ENCODE peak calls at places on chromosomes 7 and 10, in nine cellular contexts. U is astrocyte of the cerebellum; A is lower lobe of right lung; G is hepatocyte; K is D721Med; J is psoas muscle; N is sigmoid colon; O is activated CD8-positive, alpha-beta T cell treated with anti-CD3 and anti-CD28 coated beads for 36 hours; L is neural progenitor cell. I is an unnamed sample.

GRCh38 chr10:12631787-12632562 is 282.6 kb downstream of the CAMK1D start:
- DNase-seq in K (no peak), A (no peak), J (no peak), L (no peak), U (no peak), G (peak; percentile 69), N (no peak), O (no peak), I (no peak)

GRCh38 chr10:72800000-72800740 is 93.4 kb upstream of the OIT3 start:
- DNase-seq in U (no peak), K (no peak), G (no peak), O (no peak), A (no peak), L (no peak), N (no peak), J (no peak), I (no peak)

GRCh38 chr7:51154201-51154600 is 162.4 kb downstream of the COBL start:
- DNase-seq in N (no peak), O (no peak), K (no peak), A (no peak), U (no peak), L (no peak), J (no peak), G (no peak), I (no peak)

GRCh38 chr7:78080811-78081210 is 282.2 kb downstream of the PHTF2 start:
- DNase-seq in L (peak; percentile 20), K (no peak), U (no peak), G (no peak), N (no peak), J (no peak), O (no peak), A (no peak), I (no peak)

GRCh38 chr10:102630663-102631062 is 13.6 kb upstream of the TRIM8 start:
- DNase-seq in U (no peak), J (peak; percentile 10), O (no peak), L (no peak), K (no peak), G (peak; percentile 2), N (peak; percentile 35), A (peak; percentile 17), I (no peak)

GRCh38 chr10:77349226-77349625 is 288.4 kb downstream of the KCNMA1 start:
- DNase-seq in O (no peak), G (no peak), A (no peak), L (no peak), N (no peak), U (no peak), J (no peak), K (no peak), I (no peak)

GRCh38 chr7:35003679-35004278 is 33.5 kb downstream of the DPY19L1 start:
- DNase-seq in A (peak; percentile 80), G (peak; percentile 83), N (peak; percentile 65), O (no peak), J (no peak), L (no peak), K (no peak), U (peak; percentile 68), I (peak; percentile 42)

GRCh38 chr7:77254429-77254828 is 54.8 kb upstream of the FGL2 start:
- DNase-seq in J (no peak), G (no peak), L (no peak), A (no peak), O (no peak), N (no peak), U (no peak), K (no peak), I (no peak)

GRCh38 chr10:48800283-48800675 is 115.6 kb downstream of the WDFY4 start:
- DNase-seq in O (peak; percentile 14), G (no peak), A (no peak), J (no peak), U (no peak), K (no peak), L (no peak), N (no peak), I (no peak)

GRCh38 chr7:69049341-69049740 is 548.9 kb upstream of the AUTS2 start:
- DNase-seq in A (no peak), G (no peak), J (no peak), N (no peak), L (no peak), U (no peak), K (no peak), O (no peak), I (no peak)

GRCh38 chr10:42963302-42963701 is 113.6 kb upstream of the RET start:
- DNase-seq in A (peak; percentile 44), U (no peak), J (no peak), O (no peak), G (no peak), N (peak; percentile 21), L (no peak), K (no peak), I (no peak)

GRCh38 chr7:15720849-15721471 is 34.5 kb upstream of the MEOX2 start:
- DNase-seq in U (peak; percentile 38), A (no peak), J (no peak), O (peak; percentile 28), N (peak; percentile 66), K (no peak), L (peak; percentile 25), G (peak; percentile 49), I (peak; percentile 39)

GRCh38 chr10:5523796-5524574 is 776 bp upstream of the CALML3 start:
- DNase-seq in J (no peak), G (no peak), L (no peak), U (no peak), N (peak; percentile 57), O (no peak), A (no peak), K (no peak), I (no peak)

GRCh38 chr7:80815733-80816132 is 103.1 kb downstream of the SEMA3C start:
- DNase-seq in G (no peak), K (no peak), A (no peak), U (no peak), O (no peak), N (no peak), J (no peak), L (no peak), I (no peak)

GRCh38 chr7:54690059-54690443 is 69.0 kb downstream of the SEC61G start:
- DNase-seq in A (no peak), U (no peak), G (no peak), J (no peak), L (no peak), K (no peak), N (no peak), O (no peak), I (no peak)

GRCh38 chr7:151754142-151754590 is 122.7 kb downstream of the PRKAG2 start:
- DNase-seq in L (peak; percentile 93), G (peak; percentile 94), O (peak; percentile 30), U (peak; percentile 98), N (peak; percentile 91), J (peak; percentile 86), A (peak; percentile 80), K (peak; percentile 57), I (peak; percentile 99)

GRCh38 chr10:123724747-123725146 is 58.6 kb downstream of the GPR26 start:
- DNase-seq in K (no peak), L (no peak), J (no peak), N (no peak), A (no peak), U (no peak), G (no peak), O (no peak), I (no peak)

GRCh38 chr10:123722351-123722750 is 56.2 kb downstream of the GPR26 start:
- DNase-seq in G (no peak), J (no peak), O (no peak), K (no peak), L (no peak), U (no peak), A (no peak), N (no peak), I (no peak)

GRCh38 chr10:123729523-123729922 is 63.4 kb downstream of the GPR26 start:
- DNase-seq in N (no peak), U (no peak), L (no peak), K (no peak), J (no peak), O (no peak), A (no peak), G (no peak), I (no peak)

GRCh38 chr10:123726381-123726780 is 60.2 kb downstream of the GPR26 start:
- DNase-seq in J (no peak), U (no peak), O (no peak), G (no peak), L (no peak), K (no peak), A (no peak), N (no peak), I (no peak)

GRCh38 chr10:123726826-123727225 is 60.7 kb downstream of the GPR26 start:
- DNase-seq in K (no peak), A (no peak), J (no peak), N (no peak), L (no peak), U (no peak), O (no peak), G (no peak), I (no peak)
- TF ChIP-seq CTCF in K (no peak), A (no peak), J (no peak), N (no peak), L (no peak), U (no peak), O (no peak), G (no peak), I (no peak)

GRCh38 chr7:93178213-93178612 is 30.0 kb upstream of the SAMD9L start:
- DNase-seq in K (no peak), O (no peak), N (no peak), J (no peak), G (no peak), A (no peak), L (no peak), U (no peak), I (no peak)
- TF ChIP-seq CTCF in K (peak; percentile 33), O (peak; percentile 39), N (no peak), J (no peak), G (peak; percentile 37), A (no peak), L (no peak), U (no peak), I (no peak)

DNA sequence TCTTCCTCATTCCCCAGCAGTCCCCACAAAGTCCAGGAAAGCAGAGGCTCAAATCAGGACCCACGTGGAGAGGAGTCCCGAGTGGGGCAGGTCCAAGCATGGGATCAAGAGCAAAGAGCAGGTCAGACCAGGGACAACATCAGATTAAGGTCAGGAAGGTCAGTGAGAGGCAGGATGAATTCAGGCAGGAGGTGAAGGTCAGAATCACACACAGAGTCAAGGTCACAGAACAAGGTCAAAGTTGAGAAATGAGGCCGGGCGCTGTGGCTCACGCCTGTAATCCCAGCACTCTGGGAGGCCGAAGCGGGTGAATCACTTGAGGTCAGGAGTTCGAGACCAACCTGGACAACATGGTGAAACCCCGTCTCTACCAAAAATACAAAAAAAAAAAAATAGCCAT is 2.3 kb downstream of the MYL10 start:
- DNase-seq in O (no peak), K (no peak), J (no peak), U (no peak), N (no peak), L (no peak), G (no peak), A (no peak), I (no peak)
- TF ChIP-seq CTCF in O (no peak), K (no peak), J (no peak), U (no peak), N (no peak), L (no peak), G (no peak), A (no peak), I (no peak)

DNA sequence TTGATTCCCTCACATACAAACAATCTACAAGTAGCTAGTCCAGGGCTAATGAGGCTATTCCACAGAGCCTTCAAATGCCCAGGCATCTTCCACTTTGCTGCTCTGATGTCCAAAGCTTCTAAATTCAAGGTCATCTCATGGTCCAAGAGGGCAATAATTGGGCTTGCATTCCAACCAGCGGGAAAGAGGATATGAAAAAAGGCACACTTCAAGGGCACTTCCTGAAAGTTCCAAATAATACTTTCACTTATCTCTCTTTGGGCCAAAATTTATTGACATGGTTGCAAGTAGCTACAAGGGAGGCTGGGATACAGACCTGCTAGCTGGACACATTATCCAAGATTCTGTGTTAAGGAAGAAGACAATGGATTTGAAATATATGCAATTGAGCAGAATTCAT is 25.2 kb upstream of the APBB1IP start:
- DNase-seq in A (no peak), J (no peak), G (no peak), U (no peak), N (no peak), K (no peak), O (no peak), L (no peak), I (no peak)
- TF ChIP-seq CTCF in A (no peak), J (no peak), G (no peak), U (no peak), N (no peak), K (no peak), O (no peak), L (no peak), I (no peak)

I was measured in HFF-Myc.